ENCODE peak calls at places on chromosomes 11 and 22, in eight cellular contexts. R, G, N, C, X, S, Y and T are unnamed samples.
A peak's percentile ranks its signal among the peaks of the same experiment; 100 is the strongest.

GRCh38 chr11:27812341-27812740 is 112.1 kb upstream of the BDNF start:
- DNase-seq in R (no peak), G (peak; percentile 9), N (no peak), C (no peak), X (no peak), S (peak; percentile 7), Y (no peak), T (no peak)

GRCh38 chr11:123584737-123585136 is 69.7 kb downstream of the SCN3B start:
- DNase-seq in R (no peak), G (no peak), N (no peak), C (no peak), X (no peak), S (no peak), Y (no peak), T (no peak)

GRCh38 chr11:12175694-12176241 is 65.4 kb downstream of the MICAL2 start:
- DNase-seq in R (peak; percentile 77), G (peak; percentile 89), N (no peak), C (peak; percentile 99), X (peak; percentile 77), S (peak; percentile 69), Y (no peak), T (peak; percentile 89)

GRCh38 chr22:23113067-23113846 is 28.5 kb downstream of the RSPH14 start:
- DNase-seq in R (peak; percentile 49), G (peak; percentile 21), N (no peak), C (no peak), X (no peak), S (no peak), Y (no peak), T (no peak)

GRCh38 chr11:71442123-71442522 is 6.1 kb downstream of the DHCR7 start:
- DNase-seq in R (no peak), G (no peak), N (no peak), C (no peak), X (no peak), S (no peak), Y (no peak), T (no peak)

GRCh38 chr22:49358041-49358440 is 469.6 kb downstream of the BRD1 start:
- DNase-seq in R (no peak), G (no peak), N (no peak), C (no peak), X (peak; percentile 74), S (no peak), Y (no peak), T (no peak)

GRCh38 chr11:8744423-8744822 is 61.8 kb downstream of the RPL27A start:
- DNase-seq in R (no peak), G (no peak), N (no peak), C (peak; percentile 84), X (no peak), S (no peak), Y (no peak), T (no peak)

GRCh38 chr11:12508151-12508740 is 130.9 kb downstream of the PARVA start:
- DNase-seq in R (peak; percentile 89), G (peak; percentile 70), N (no peak), C (no peak), X (no peak), S (peak; percentile 62), Y (no peak), T (no peak)

GRCh38 chr22:19877626-19878339 is 23.1 kb upstream of the GNB1L start:
- DNase-seq in R (peak; percentile 35), G (peak; percentile 80), N (no peak), C (no peak), X (peak; percentile 80), S (no peak), Y (no peak), T (peak; percentile 36)

GRCh38 chr11:95827661-95828060 is 37.4 kb downstream of the CEP57 start:
- DNase-seq in R (peak; percentile 30), G (no peak), N (no peak), C (no peak), X (no peak), S (no peak), Y (no peak), T (no peak)

GRCh38 chr22:24592144-24592845 is 578 bp downstream of the LRRC75B start:
- DNase-seq in R (no peak), G (peak; percentile 12), N (peak; percentile 38), C (no peak), X (no peak), S (no peak), Y (no peak), T (no peak)

GRCh38 chr11:81644239-81644840 is 1089.3 kb downstream of the FAM181B start:
- DNase-seq in R (peak; percentile 54), G (no peak), N (no peak), C (peak; percentile 22), X (no peak), S (peak; percentile 1), Y (peak; percentile 9), T (no peak)

GRCh38 chr22:33000342-33001280 is 57.6 kb downstream of the SYN3 start:
- DNase-seq in R (peak; percentile 56), G (no peak), N (peak; percentile 27), C (no peak), X (peak; percentile 92), S (no peak), Y (peak; percentile 92), T (no peak)

GRCh38 chr22:42994276-42994916 is 20.6 kb downstream of the PACSIN2 start:
- DNase-seq in R (no peak), G (no peak), N (peak; percentile 32), C (no peak), X (no peak), S (no peak), Y (no peak), T (no peak)

GRCh38 chr11:6523253-6523652 is 26.2 kb downstream of the DNHD1 start:
- DNase-seq in R (no peak), G (peak; percentile 40), N (no peak), C (peak; percentile 54), X (no peak), S (peak; percentile 16), Y (no peak), T (no peak)

GRCh38 chr22:19629331-19629719 is 85.0 kb upstream of the SEPTIN5 start:
- DNase-seq in R (no peak), G (no peak), N (no peak), C (no peak), X (peak; percentile 62), S (no peak), Y (no peak), T (no peak)

GRCh38 chr11:12529041-12529440 is 145.2 kb upstream of the TEAD1 start:
- DNase-seq in R (no peak), G (no peak), N (no peak), C (no peak), X (no peak), S (no peak), Y (no peak), T (no peak)

GRCh38 chr11:20031155-20032001 is 128.9 kb downstream of the DBX1 start:
- DNase-seq in R (peak; percentile 83), G (peak; percentile 74), N (no peak), C (peak; percentile 79), X (no peak), S (peak; percentile 83), Y (no peak), T (peak; percentile 91)

GRCh38 chr11:76400967-76401366 is 19.8 kb downstream of the GVQW3 start:
- DNase-seq in R (no peak), G (no peak), N (no peak), C (no peak), X (no peak), S (no peak), Y (no peak), T (no peak)

GRCh38 chr22:36369004-36369921 is 18.5 kb downstream of the MYH9 start:
- DNase-seq in R (no peak), G (no peak), N (no peak), C (no peak), X (no peak), S (no peak), Y (no peak), T (no peak)

GRCh38 chr11:19714093-19714386 is 1.4 kb downstream of the NAV2 start:
- DNase-seq in R (no peak), G (peak; percentile 36), N (no peak), C (no peak), X (no peak), S (no peak), Y (no peak), T (no peak)

GRCh38 chr11:86676533-86677154 is 4.2 kb upstream of the ME3 start:
- DNase-seq in R (no peak), G (no peak), N (no peak), C (no peak), X (no peak), S (no peak), Y (peak; percentile 4), T (no peak)
- TF ChIP-seq CTCF in R (peak; percentile 33), G (peak; percentile 15), N (no peak), C (peak; percentile 56), X (no peak), S (peak; percentile 35), Y (peak; percentile 56), T (no peak)

GRCh38 chr11:127074151-127074761 is 73.7 kb upstream of the KIRREL3 start:
- DNase-seq in R (peak; percentile 7), G (peak; percentile 42), N (peak; percentile 66), C (no peak), X (no peak), S (peak; percentile 8), Y (peak; percentile 31), T (peak; percentile 29)
- TF ChIP-seq CTCF in R (peak; percentile 24), G (peak; percentile 43), N (no peak), C (no peak), X (no peak), S (peak; percentile 57), Y (no peak), T (peak; percentile 73)

GRCh38 chr11:15657264-15657663 is 542.5 kb downstream of the INSC start:
- DNase-seq in R (no peak), G (no peak), N (no peak), C (no peak), X (no peak), S (no peak), Y (no peak), T (no peak)
- TF ChIP-seq CTCF in R (no peak), G (no peak), N (no peak), C (no peak), X (no peak), S (no peak), Y (no peak), T (no peak)

DNA sequence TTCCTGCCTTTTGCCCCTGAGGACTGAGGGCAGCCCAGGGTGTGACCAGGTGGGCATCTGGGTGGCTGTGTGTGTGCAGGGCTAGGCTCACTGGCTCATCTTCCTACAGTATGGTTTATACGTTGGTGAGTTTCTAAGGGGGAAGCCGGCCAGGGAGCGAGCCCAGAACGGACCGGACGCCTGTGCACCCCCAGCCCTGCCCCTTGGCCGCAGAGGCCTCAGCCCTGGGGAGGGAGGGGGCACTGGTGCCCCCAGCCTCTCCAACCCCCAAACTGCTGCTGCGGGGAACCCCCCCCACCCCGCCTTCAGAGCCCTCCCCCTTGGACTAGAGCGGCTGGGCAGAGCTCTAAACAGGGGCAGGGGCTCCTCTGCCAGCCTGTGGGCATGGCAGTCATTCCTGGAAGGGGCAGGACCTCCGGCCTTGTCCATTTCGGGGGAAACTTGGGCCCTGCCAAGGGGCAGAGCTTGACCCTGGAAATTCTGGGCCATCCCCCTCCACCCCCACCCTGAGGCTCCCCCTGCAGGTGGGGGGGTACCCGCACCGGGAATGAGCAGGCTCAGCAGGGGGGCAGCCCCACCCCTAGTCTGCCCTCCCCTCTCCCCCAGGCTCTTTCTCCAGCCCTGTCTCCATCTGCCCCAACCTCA is 5.4 kb downstream of the YIF1A start:
- DNase-seq in R (no peak), G (no peak), N (no peak), C (no peak), X (no peak), S (no peak), Y (no peak), T (no peak)
- TF ChIP-seq CTCF in R (no peak), G (no peak), N (no peak), C (no peak), X (no peak), S (no peak), Y (no peak), T (peak; percentile 17)